ENCODE peak calls at places on chromosomes 7 and 10, in six cellular contexts. J is thoracic aorta, U is gastrocnemius medialis, K is hepatocyte, Y is small intestine, R is AG04450. F is an unnamed sample.
A peak's percentile ranks its signal among the peaks of the same experiment; 100 is the strongest.

GRCh38 chr7:6367701-6368211 is 80.0 kb downstream of the DAGLB start:
- DNase-seq in J (no peak), U (no peak), K (peak; percentile 53), Y (peak; percentile 63), R (no peak), F (no peak)

GRCh38 chr7:78472519-78472918 is 673.9 kb downstream of the PHTF2 start:
- DNase-seq in J (no peak), U (no peak), K (no peak), Y (no peak), R (peak; percentile 69), F (no peak)

GRCh38 chr7:134766779-134767566 is 12.5 kb upstream of the CALD1 start:
- DNase-seq in J (no peak), U (no peak), K (no peak), Y (no peak), R (no peak), F (no peak)

GRCh38 chr7:67618569-67619543 is 622.2 kb downstream of the TYW1 start:
- DNase-seq in J (no peak), U (no peak), K (peak; percentile 73), Y (no peak), R (no peak), F (no peak)

GRCh38 chr7:35025391-35025870 is 11.9 kb downstream of the DPY19L1 start:
- DNase-seq in J (no peak), U (no peak), K (no peak), Y (no peak), R (no peak), F (no peak)

GRCh38 chr7:80017101-80017500 is 117.5 kb upstream of the GNAI1 start:
- DNase-seq in J (no peak), U (no peak), K (no peak), Y (no peak), R (no peak), F (no peak)

GRCh38 chr7:111029574-111030357 is 61.2 kb upstream of the LRRN3 start:
- DNase-seq in J (peak; percentile 4), U (no peak), K (peak; percentile 33), Y (peak; percentile 23), R (no peak), F (no peak)

GRCh38 chr10:63206997-63207952 is 74.1 kb downstream of the NRBF2 start:
- DNase-seq in J (no peak), U (peak; percentile 11), K (peak; percentile 8), Y (peak; percentile 28), R (peak; percentile 55), F (no peak)

GRCh38 chr10:131438665-131439064 is 127.1 kb upstream of the TCERG1L start:
- DNase-seq in J (no peak), U (no peak), K (no peak), Y (no peak), R (no peak), F (no peak)

GRCh38 chr7:4959881-4960280 is 894 bp upstream of the MMD2 start:
- DNase-seq in J (no peak), U (no peak), K (no peak), Y (no peak), R (no peak), F (no peak)

GRCh38 chr7:33601884-33602283 is 303.5 kb upstream of the BMPER start:
- DNase-seq in J (no peak), U (no peak), K (no peak), Y (peak; percentile 56), R (no peak), F (no peak)

GRCh38 chr7:135231686-135232085 is 2.0 kb upstream of the STRA8 start:
- DNase-seq in J (no peak), U (no peak), K (no peak), Y (no peak), R (no peak), F (no peak)

GRCh38 chr10:126124044-126124443 is 227.7 kb downstream of the FANK1 start:
- DNase-seq in J (no peak), U (no peak), K (no peak), Y (no peak), R (no peak), F (no peak)

GRCh38 chr10:81725851-81726250 is 149.1 kb upstream of the NRG3 start:
- DNase-seq in J (no peak), U (no peak), K (no peak), Y (no peak), R (no peak), F (no peak)

GRCh38 chr10:130805635-130806030 is 505.9 kb downstream of the TCERG1L start:
- DNase-seq in J (no peak), U (no peak), K (no peak), Y (no peak), R (no peak), F (no peak)

GRCh38 chr7:14483663-14484062 is 418.9 kb downstream of the DGKB start:
- DNase-seq in J (no peak), U (no peak), K (no peak), Y (no peak), R (no peak), F (no peak)

GRCh38 chr10:48452879-48453412 is 146.5 kb downstream of the MAPK8 start:
- DNase-seq in J (no peak), U (no peak), K (no peak), Y (no peak), R (no peak), F (no peak)

GRCh38 chr10:78247821-78248220 is 214.2 kb downstream of the RPS24 start:
- DNase-seq in J (no peak), U (no peak), K (no peak), Y (no peak), R (no peak), F (no peak)

GRCh38 chr7:107404740-107405537 is 64.9 kb upstream of the GPR22 start:
- DNase-seq in J (no peak), U (no peak), K (no peak), Y (no peak), R (no peak), F (no peak)

GRCh38 chr7:70271617-70272081 is 673.4 kb downstream of the AUTS2 start:
- DNase-seq in J (no peak), U (no peak), K (no peak), Y (peak; percentile 32), R (no peak), F (no peak)

GRCh38 chr7:43469051-43469450 is 113.9 kb upstream of the STK17A start:
- DNase-seq in J (no peak), U (no peak), K (no peak), Y (no peak), R (no peak), F (no peak)

GRCh38 chr10:123724747-123725146 is 58.6 kb downstream of the GPR26 start:
- DNase-seq in J (no peak), U (no peak), K (no peak), Y (no peak), R (no peak), F (no peak)

GRCh38 chr7:159061674-159062212 is 82.9 kb downstream of the VIPR2 start:
- DNase-seq in J (no peak), U (no peak), K (peak; percentile 63), Y (no peak), R (no peak), F (no peak)

GRCh38 chr10:127577376-127577775 is 28.3 kb downstream of the NPS start:
- DNase-seq in J (no peak), U (no peak), K (no peak), Y (no peak), R (no peak), F (no peak)

GRCh38 chr10:86256690-86257315 is 109.8 kb downstream of the GRID1 start:
- DNase-seq in J (no peak), U (no peak), K (no peak), Y (no peak), R (no peak), F (no peak)

GRCh38 chr7:36607741-36608140 is 116.6 kb downstream of the AOAH start:
- DNase-seq in J (no peak), U (no peak), K (no peak), Y (no peak), R (no peak), F (no peak)
- H3K27ac ChIP-seq in J (no peak overlapping the region), U (no peak overlapping the region), K (no peak overlapping the region), Y (no peak overlapping the region), R (no peak overlapping the region), F (peak overlapping the region; percentile 39)

DNA sequence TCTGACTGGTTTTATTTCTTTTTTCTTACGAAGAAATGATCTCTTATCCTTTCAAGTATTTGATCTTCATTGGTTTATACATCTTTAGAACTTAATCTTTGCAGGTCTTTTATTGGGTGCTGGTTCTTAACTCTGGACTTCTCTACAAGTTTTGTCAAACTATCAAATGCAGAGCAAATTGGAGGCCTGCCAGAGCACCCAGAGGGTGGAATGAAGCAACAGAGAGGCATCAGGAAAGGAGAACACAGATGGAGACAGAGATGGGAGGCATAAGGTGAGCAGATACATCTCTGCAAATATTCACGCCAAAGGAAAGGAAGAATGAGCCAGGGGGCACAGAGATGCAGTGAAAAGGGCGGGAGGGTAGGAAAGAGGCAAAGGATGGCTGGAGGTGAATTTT is 130.3 kb downstream of the PKD1L1 start:
- DNase-seq in J (no peak), U (no peak), K (no peak), Y (no peak), R (no peak), F (no peak)
- H3K27ac ChIP-seq in J (no peak overlapping the region), U (no peak overlapping the region), K (peak overlapping the region; percentile 2), Y (no peak overlapping the region), R (no peak overlapping the region), F (no peak overlapping the region)

GRCh38 chr10:122494833-122495232 is 33.5 kb downstream of the HTRA1 start:
- DNase-seq in J (peak; percentile 85), U (no peak), K (no peak), Y (no peak), R (peak; percentile 24), F (no peak)
- H3K27ac ChIP-seq in J (peak overlapping the region; percentile 96), U (peak overlapping the region; percentile 27), K (no peak overlapping the region), Y (no peak overlapping the region), R (no peak overlapping the region), F (peak overlapping the region; percentile 76)

GRCh38 chr7:30472081-30472770 is 6.4 kb downstream of the NOD1 start:
- DNase-seq in J (no peak), U (no peak), K (no peak), Y (no peak), R (no peak), F (no peak)
- H3K27ac ChIP-seq in J (peak overlapping the region; percentile 67), U (peak overlapping the region; percentile 75), K (peak overlapping the region; percentile 84), Y (peak overlapping the region; percentile 36), R (no peak overlapping the region), F (no peak overlapping the region)

GRCh38 chr10:57785068-57785467 is 482.6 kb downstream of the IPMK start:
- DNase-seq in J (no peak), U (no peak), K (no peak), Y (no peak), R (no peak), F (no peak)

GRCh38 chr10:57786331-57786730 is 481.4 kb downstream of the IPMK start:
- DNase-seq in J (no peak), U (no peak), K (no peak), Y (no peak), R (no peak), F (no peak)

GRCh38 chr10:57788117-57788516 is 479.6 kb downstream of the IPMK start:
- DNase-seq in J (no peak), U (no peak), K (no peak), Y (no peak), R (no peak), F (no peak)

GRCh38 chr10:57785546-57785945 is 482.1 kb downstream of the IPMK start:
- DNase-seq in J (no peak), U (no peak), K (no peak), Y (no peak), R (no peak), F (no peak)

GRCh38 chr10:57786850-57787750 is 480.6 kb downstream of the IPMK start:
- DNase-seq in J (no peak), U (no peak), K (no peak), Y (no peak), R (no peak), F (no peak)
- H3K27ac ChIP-seq in J (no peak overlapping the region), U (no peak overlapping the region), K (no peak overlapping the region), Y (no peak overlapping the region), R (no peak overlapping the region), F (no peak overlapping the region)

GRCh38 chr7:116212859-116213258 is 2.5 kb downstream of the TES start:
- DNase-seq in J (no peak), U (no peak), K (no peak), Y (no peak), R (no peak), F (no peak)
- H3K27ac ChIP-seq in J (peak overlapping the region; percentile 97), U (peak overlapping the region; percentile 80), K (peak overlapping the region; percentile 98), Y (no peak overlapping the region), R (no peak overlapping the region), F (no peak overlapping the region)

F was measured in substantia nigra.